ENCODE peak calls at places on chromosome 2, in ten cellular contexts. F, I, R, G, O, W, K, U, A and B are unnamed samples.

GRCh38 chr2:105797298-105797819 is 52.6 kb downstream of the NCK2 start:
- DNase-seq in F (no peak), I (no peak), R (no peak), G (no peak), O (peak), W (peak), K (no peak), U (no peak), A (no peak), B (no peak)

GRCh38 chr2:212538156-212539144 is at the start of gene ERBB4:
- DNase-seq in F (no peak), I (peak), R (peak), G (no peak), O (peak), W (peak), K (no peak), U (no peak), A (no peak), B (peak)

GRCh38 chr2:64586883-64587481 is 62.9 kb downstream of the AFTPH start:
- DNase-seq in F (no peak), I (peak), R (no peak), G (no peak), O (no peak), W (peak), K (no peak), U (peak), A (no peak), B (peak)

GRCh38 chr2:236602678-236603077 is 33.1 kb downstream of the ACKR3 start:
- DNase-seq in F (no peak), I (no peak), R (no peak), G (no peak), O (no peak), W (no peak), K (no peak), U (no peak), A (no peak), B (no peak)

GRCh38 chr2:94947097-94948016 is 76.1 kb downstream of the TEKT4 start:
- DNase-seq in F (no peak), I (no peak), R (no peak), G (no peak), O (no peak), W (no peak), K (no peak), U (no peak), A (no peak), B (no peak)

GRCh38 chr2:169360984-169361705 is 1.2 kb downstream of the LRP2 start:
- DNase-seq in F (no peak), I (no peak), R (no peak), G (no peak), O (no peak), W (no peak), K (no peak), U (no peak), A (peak), B (peak)

GRCh38 chr2:205566556-205567061 is 115.7 kb upstream of the NRP2 start:
- DNase-seq in F (no peak), I (no peak), R (no peak), G (no peak), O (no peak), W (peak), K (no peak), U (no peak), A (no peak), B (no peak)

GRCh38 chr2:94762600-94762999 is 108.6 kb upstream of the TEKT4 start:
- DNase-seq in F (no peak), I (no peak), R (no peak), G (no peak), O (no peak), W (no peak), K (no peak), U (no peak), A (no peak), B (no peak)

GRCh38 chr2:238581126-238581525 is 154.4 kb downstream of the ASB1 start:
- DNase-seq in F (no peak), I (no peak), R (no peak), G (no peak), O (no peak), W (peak), K (no peak), U (no peak), A (no peak), B (no peak)

GRCh38 chr2:96111823-96112500 is 4.4 kb downstream of the ADRA2B start:
- DNase-seq in F (no peak), I (no peak), R (no peak), G (no peak), O (peak), W (no peak), K (no peak), U (no peak), A (no peak), B (no peak)

GRCh38 chr2:69466728-69467127 is 29.5 kb upstream of the NFU1 start:
- DNase-seq in F (no peak), I (no peak), R (no peak), G (no peak), O (no peak), W (peak), K (no peak), U (no peak), A (no peak), B (no peak)

GRCh38 chr2:28209312-28209711 is 183.3 kb upstream of the FOSL2 start:
- DNase-seq in F (no peak), I (no peak), R (no peak), G (no peak), O (no peak), W (no peak), K (no peak), U (no peak), A (no peak), B (no peak)

GRCh38 chr2:174901075-174901474 is 104.1 kb downstream of the CHN1 start:
- DNase-seq in F (no peak), I (no peak), R (no peak), G (no peak), O (no peak), W (peak), K (no peak), U (no peak), A (no peak), B (no peak)